ENCODE peak calls at places on chromosomes 16 and 17, in five cellular contexts. One of them, this sample, is unnamed.

GRCh38 chr17:38735161-38735997 is 5.2 kb downstream of the CISD3 start:
- DNase-seq in lower lobe of right lung: peak; percentile 74
- DNase-seq in neural crest cell: peak; percentile 85
- DNase-seq in fibroblast of lung: no peak
- DNase-seq in SK-N-SH: peak; percentile 92
- DNase-seq in this sample: peak; percentile 78

GRCh38 chr16:70380205-70380918 is 33.7 kb downstream of the DDX19A start:
- DNase-seq in SK-N-SH: peak; percentile 54
- DNase-seq in fibroblast of lung: peak; percentile 89
- DNase-seq in neural crest cell: peak; percentile 48
- DNase-seq in lower lobe of right lung: peak; percentile 63
- DNase-seq in this sample: peak; percentile 45

GRCh38 chr16:89257281-89257731 is 39.8 kb downstream of the ZNF778 start:
- DNase-seq in lower lobe of right lung: no peak
- DNase-seq in neural crest cell: no peak
- DNase-seq in SK-N-SH: peak; percentile 64
- DNase-seq in fibroblast of lung: peak; percentile 19
- DNase-seq in this sample: no peak

GRCh38 chr16:76854234-76854633 is 336.8 kb upstream of the MON1B start:
- DNase-seq in neural crest cell: no peak
- DNase-seq in fibroblast of lung: no peak
- DNase-seq in SK-N-SH: peak; percentile 9
- DNase-seq in lower lobe of right lung: no peak
- DNase-seq in this sample: no peak

GRCh38 chr16:4404247-4404966 is 12.0 kb downstream of the CORO7 start:
- DNase-seq in neural crest cell: peak; percentile 64
- DNase-seq in SK-N-SH: peak; percentile 80
- DNase-seq in lower lobe of right lung: peak; percentile 49
- DNase-seq in fibroblast of lung: no peak
- DNase-seq in this sample: no peak

GRCh38 chr16:84816023-84816422 is 3.8 kb upstream of the CRISPLD2 start:
- DNase-seq in neural crest cell: no peak
- DNase-seq in lower lobe of right lung: no peak
- DNase-seq in fibroblast of lung: no peak
- DNase-seq in SK-N-SH: no peak
- DNase-seq in this sample: no peak

GRCh38 chr17:51319186-51319585 is 58.8 kb downstream of the UTP18 start:
- DNase-seq in neural crest cell: no peak
- DNase-seq in fibroblast of lung: no peak
- DNase-seq in lower lobe of right lung: no peak
- DNase-seq in SK-N-SH: no peak
- DNase-seq in this sample: no peak

GRCh38 chr16:16062023-16062932 is 112.9 kb downstream of the ABCC1 start:
- DNase-seq in lower lobe of right lung: no peak
- DNase-seq in SK-N-SH: no peak
- DNase-seq in fibroblast of lung: no peak
- DNase-seq in neural crest cell: no peak
- DNase-seq in this sample: no peak

GRCh38 chr17:77361986-77362620 is 221.3 kb downstream of the SEC14L1 start:
- DNase-seq in neural crest cell: no peak
- DNase-seq in fibroblast of lung: no peak
- DNase-seq in SK-N-SH: no peak
- DNase-seq in lower lobe of right lung: no peak
- DNase-seq in this sample: no peak

GRCh38 chr17:29138184-29138955 is 41.8 kb downstream of the MYO18A start:
- DNase-seq in SK-N-SH: no peak
- DNase-seq in lower lobe of right lung: no peak
- DNase-seq in neural crest cell: no peak
- DNase-seq in fibroblast of lung: peak; percentile 37
- DNase-seq in this sample: no peak

GRCh38 chr17:49822829-49823228 is 25.0 kb downstream of the TAC4 start:
- DNase-seq in neural crest cell: no peak
- DNase-seq in lower lobe of right lung: no peak
- DNase-seq in fibroblast of lung: peak; percentile 34
- DNase-seq in SK-N-SH: no peak
- DNase-seq in this sample: no peak

GRCh38 chr16:12257926-12258561 is 281.5 kb downstream of the SNX29 start:
- DNase-seq in lower lobe of right lung: no peak
- DNase-seq in neural crest cell: no peak
- DNase-seq in fibroblast of lung: no peak
- DNase-seq in SK-N-SH: no peak
- DNase-seq in this sample: no peak

GRCh38 chr17:44084131-44084538 is 13.6 kb downstream of the G6PC3 start:
- DNase-seq in neural crest cell: no peak
- DNase-seq in lower lobe of right lung: no peak
- DNase-seq in SK-N-SH: peak; percentile 78
- DNase-seq in fibroblast of lung: no peak
- DNase-seq in this sample: no peak
- TF ChIP-seq CTCF in neural crest cell: peak; percentile 46
- TF ChIP-seq CTCF in lower lobe of right lung: peak; percentile 24
- TF ChIP-seq CTCF in SK-N-SH: peak; percentile 60
- TF ChIP-seq CTCF in fibroblast of lung: no peak
- TF ChIP-seq CTCF in this sample: no peak

GRCh38 chr16:86808863-86809444 is 230.6 kb downstream of the FOXL1 start:
- DNase-seq in neural crest cell: no peak
- DNase-seq in fibroblast of lung: peak; percentile 26
- DNase-seq in SK-N-SH: no peak
- DNase-seq in lower lobe of right lung: no peak
- DNase-seq in this sample: no peak

GRCh38 chr16:86809458-86809955 is 231.2 kb downstream of the FOXL1 start:
- DNase-seq in neural crest cell: no peak
- DNase-seq in SK-N-SH: no peak
- DNase-seq in fibroblast of lung: peak; percentile 99
- DNase-seq in lower lobe of right lung: no peak
- DNase-seq in this sample: no peak

GRCh38 chr16:86805210-86805609 is 226.9 kb downstream of the FOXL1 start:
- DNase-seq in fibroblast of lung: no peak
- DNase-seq in lower lobe of right lung: no peak
- DNase-seq in neural crest cell: no peak
- DNase-seq in SK-N-SH: no peak
- DNase-seq in this sample: no peak

GRCh38 chr16:86806181-86806837 is 228.0 kb downstream of the FOXL1 start:
- DNase-seq in neural crest cell: no peak
- DNase-seq in SK-N-SH: no peak
- DNase-seq in lower lobe of right lung: no peak
- DNase-seq in fibroblast of lung: no peak
- DNase-seq in this sample: no peak

GRCh38 chr16:86806838-86807351 is 228.5 kb downstream of the FOXL1 start:
- DNase-seq in SK-N-SH: no peak
- DNase-seq in fibroblast of lung: peak; percentile 51
- DNase-seq in lower lobe of right lung: no peak
- DNase-seq in neural crest cell: no peak
- DNase-seq in this sample: no peak
- TF ChIP-seq CTCF in SK-N-SH: no peak
- TF ChIP-seq CTCF in fibroblast of lung: no peak
- TF ChIP-seq CTCF in lower lobe of right lung: no peak
- TF ChIP-seq CTCF in neural crest cell: no peak
- TF ChIP-seq CTCF in this sample: no peak

GRCh38 chr16:28139530-28139929 is 72.2 kb downstream of the XPO6 start:
- DNase-seq in neural crest cell: no peak
- DNase-seq in fibroblast of lung: no peak
- DNase-seq in lower lobe of right lung: no peak
- DNase-seq in SK-N-SH: no peak
- DNase-seq in this sample: no peak

GRCh38 chr16:28131743-28132393 is 68.4 kb upstream of the GSG1L start:
- DNase-seq in neural crest cell: no peak
- DNase-seq in SK-N-SH: no peak
- DNase-seq in fibroblast of lung: no peak
- DNase-seq in lower lobe of right lung: no peak
- DNase-seq in this sample: no peak

GRCh38 chr16:28140788-28141618 is 70.8 kb downstream of the XPO6 start:
- DNase-seq in fibroblast of lung: no peak
- DNase-seq in neural crest cell: no peak
- DNase-seq in SK-N-SH: no peak
- DNase-seq in lower lobe of right lung: peak; percentile 53
- DNase-seq in this sample: peak; percentile 67

GRCh38 chr16:28133666-28134065 is 70.2 kb upstream of the GSG1L start:
- DNase-seq in fibroblast of lung: no peak
- DNase-seq in neural crest cell: no peak
- DNase-seq in lower lobe of right lung: no peak
- DNase-seq in SK-N-SH: no peak
- DNase-seq in this sample: no peak

GRCh38 chr16:28136751-28137434 is 73.4 kb upstream of the GSG1L start:
- DNase-seq in SK-N-SH: no peak
- DNase-seq in neural crest cell: no peak
- DNase-seq in fibroblast of lung: no peak
- DNase-seq in lower lobe of right lung: no peak
- DNase-seq in this sample: no peak
- TF ChIP-seq CTCF in SK-N-SH: no peak
- TF ChIP-seq CTCF in neural crest cell: no peak
- TF ChIP-seq CTCF in fibroblast of lung: peak; percentile 4
- TF ChIP-seq CTCF in lower lobe of right lung: no peak
- TF ChIP-seq CTCF in this sample: peak; percentile 34

GRCh38 chr17:75645889-75646625 is 12.8 kb downstream of the SMIM5 start:
- DNase-seq in neural crest cell: no peak
- DNase-seq in SK-N-SH: peak; percentile 34
- DNase-seq in lower lobe of right lung: peak; percentile 89
- DNase-seq in fibroblast of lung: no peak
- DNase-seq in this sample: peak; percentile 42
- TF ChIP-seq CTCF in neural crest cell: no peak
- TF ChIP-seq CTCF in SK-N-SH: no peak
- TF ChIP-seq CTCF in lower lobe of right lung: no peak
- TF ChIP-seq CTCF in fibroblast of lung: no peak
- TF ChIP-seq CTCF in this sample: no peak

DNA sequence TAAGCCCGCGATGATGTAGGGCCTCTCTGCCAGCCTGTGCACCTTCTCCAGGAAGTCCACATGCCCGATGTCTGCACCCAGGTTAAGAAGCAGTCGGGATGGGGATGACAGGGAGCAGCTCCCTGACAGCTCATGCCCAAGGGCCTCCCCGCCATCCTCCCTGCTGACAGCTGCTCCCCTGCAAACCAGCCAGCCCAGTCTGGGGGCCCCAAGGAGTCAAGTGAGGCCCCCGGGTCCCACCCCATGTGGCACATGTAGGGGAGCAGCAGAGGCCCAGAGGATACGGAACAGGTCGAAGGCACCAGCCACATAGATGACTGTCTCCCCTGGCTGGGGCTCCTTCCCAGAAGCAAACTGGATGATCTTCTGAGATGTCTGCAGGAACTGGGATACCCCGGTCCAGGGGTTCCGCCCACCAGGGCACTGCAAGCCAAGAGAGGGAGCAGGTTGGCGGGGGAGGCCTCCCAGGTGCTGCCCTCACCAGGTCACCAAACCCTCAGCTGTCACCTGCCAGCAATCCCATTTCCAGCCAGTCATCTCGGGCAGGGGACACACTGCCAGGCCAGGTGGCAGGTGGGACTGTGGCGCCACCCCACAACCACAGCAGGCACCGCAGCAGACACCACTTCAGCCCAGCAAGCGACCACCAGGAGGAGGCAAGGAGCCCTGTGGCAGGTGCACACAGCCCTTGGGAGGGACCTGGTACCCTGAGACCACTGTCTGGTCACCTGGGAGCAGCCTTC is 4.6 kb downstream of the PCYT2 start:
- DNase-seq in fibroblast of lung: no peak
- DNase-seq in neural crest cell: no peak
- DNase-seq in SK-N-SH: no peak
- DNase-seq in lower lobe of right lung: no peak
- DNase-seq in this sample: no peak
- TF ChIP-seq CTCF in fibroblast of lung: no peak
- TF ChIP-seq CTCF in neural crest cell: no peak
- TF ChIP-seq CTCF in SK-N-SH: no peak
- TF ChIP-seq CTCF in lower lobe of right lung: no peak
- TF ChIP-seq CTCF in this sample: no peak

GRCh38 chr16:62392698-62393097 is 356.5 kb upstream of the CDH8 start:
- DNase-seq in fibroblast of lung: no peak
- DNase-seq in lower lobe of right lung: no peak
- DNase-seq in neural crest cell: no peak
- DNase-seq in SK-N-SH: no peak
- DNase-seq in this sample: no peak
- TF ChIP-seq CTCF in fibroblast of lung: no peak
- TF ChIP-seq CTCF in lower lobe of right lung: no peak
- TF ChIP-seq CTCF in neural crest cell: no peak
- TF ChIP-seq CTCF in SK-N-SH: no peak
- TF ChIP-seq CTCF in this sample: no peak

DNA sequence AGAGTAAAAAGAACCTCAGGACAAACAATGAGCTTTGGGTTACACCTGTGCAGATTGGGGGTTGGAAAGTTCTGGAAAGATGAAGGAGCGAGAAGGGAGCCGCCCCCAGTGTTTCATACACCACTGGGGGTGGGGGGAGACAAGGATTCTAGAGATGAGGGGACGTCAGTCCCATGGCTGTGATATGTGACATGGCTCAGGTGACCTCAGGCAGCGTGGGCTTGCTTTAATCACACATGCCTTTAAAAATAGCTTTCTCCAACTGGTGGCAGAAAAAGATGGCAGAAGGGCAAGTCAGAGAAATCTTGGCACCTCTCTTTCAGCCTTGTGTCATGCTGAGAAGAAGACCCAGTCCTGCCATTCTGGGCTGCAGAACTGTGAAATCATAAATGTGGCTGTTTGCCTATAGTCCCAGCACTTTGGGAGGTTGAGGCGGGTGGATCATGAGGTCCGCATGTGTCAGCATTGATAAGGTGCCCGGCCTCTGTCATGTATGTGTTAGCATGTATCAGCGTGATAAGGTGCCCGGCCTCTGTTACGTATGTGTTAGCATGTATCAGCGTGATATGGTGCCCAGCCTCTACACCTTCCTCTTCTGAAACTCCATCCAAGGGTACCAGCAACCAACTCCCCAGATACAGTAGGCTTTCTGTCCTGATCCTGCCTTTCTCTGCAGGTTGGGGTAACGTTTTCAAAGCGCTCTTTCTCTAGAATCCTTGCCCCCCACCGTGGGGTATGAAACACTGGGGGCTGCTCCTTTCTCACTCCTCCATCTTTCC is 25.0 kb downstream of the WIPI1 start:
- DNase-seq in lower lobe of right lung: no peak
- DNase-seq in neural crest cell: no peak
- DNase-seq in SK-N-SH: no peak
- DNase-seq in fibroblast of lung: no peak
- DNase-seq in this sample: no peak
- TF ChIP-seq CTCF in lower lobe of right lung: no peak
- TF ChIP-seq CTCF in neural crest cell: peak; percentile 13
- TF ChIP-seq CTCF in SK-N-SH: no peak
- TF ChIP-seq CTCF in fibroblast of lung: no peak
- TF ChIP-seq CTCF in this sample: no peak

GRCh38 chr16:10013364-10013763 is 168.9 kb downstream of the GRIN2A start:
- DNase-seq in SK-N-SH: no peak
- DNase-seq in fibroblast of lung: no peak
- DNase-seq in neural crest cell: no peak
- DNase-seq in lower lobe of right lung: no peak
- DNase-seq in this sample: no peak
- TF ChIP-seq CTCF in SK-N-SH: no peak
- TF ChIP-seq CTCF in fibroblast of lung: no peak
- TF ChIP-seq CTCF in neural crest cell: no peak
- TF ChIP-seq CTCF in lower lobe of right lung: no peak
- TF ChIP-seq CTCF in this sample: no peak